ENCODE peak calls at places on chromosomes 13 and 19, in eight cellular contexts. J is fibroblast of villous mesenchyme; Z is IMR-90; L is breast epithelium; C is uterus; V is neural progenitor cell; I is thoracic aorta; D is effector memory CD4-positive, alpha-beta T cell. U is an unnamed sample.
A peak's percentile ranks its signal among the peaks of the same experiment; 100 is the strongest.

GRCh38 chr19:6032381-6032780 is 54.4 kb upstream of the RANBP3 start:
- DNase-seq in J (no peak), Z (no peak), L (no peak), C (peak; percentile 1), V (no peak), I (no peak), D (no peak), U (peak; percentile 11)

GRCh38 chr19:37999309-38000213 is 92.6 kb downstream of the SIPA1L3 start:
- DNase-seq in J (peak; percentile 97), Z (peak; percentile 98), L (no peak), C (no peak), V (no peak), I (no peak), D (no peak), U (no peak)

GRCh38 chr13:67042556-67042955 is 187.6 kb downstream of the PCDH9 start:
- DNase-seq in J (no peak), Z (no peak), L (no peak), C (no peak), V (no peak), I (no peak), D (no peak), U (no peak)

GRCh38 chr19:2160384-2160783 is 3.3 kb upstream of the DOT1L start:
- DNase-seq in J (no peak), Z (no peak), L (no peak), C (no peak), V (no peak), I (no peak), D (no peak), U (no peak)

GRCh38 chr13:28347456-28348371 is 147.2 kb downstream of the FLT1 start:
- DNase-seq in J (peak; percentile 56), Z (no peak), L (no peak), C (no peak), V (no peak), I (no peak), D (no peak), U (no peak)

GRCh38 chr19:33905473-33905936 is 108.8 kb downstream of the KCTD15 start:
- DNase-seq in J (no peak), Z (no peak), L (no peak), C (no peak), V (peak; percentile 50), I (no peak), D (no peak), U (no peak)

GRCh38 chr19:44839272-44839671 is 6.8 kb upstream of the NECTIN2 start:
- DNase-seq in J (no peak), Z (no peak), L (no peak), C (no peak), V (no peak), I (no peak), D (no peak), U (no peak)

GRCh38 chr13:44474122-44474910 is 100.7 kb downstream of the SERP2 start:
- DNase-seq in J (no peak), Z (peak; percentile 17), L (no peak), C (no peak), V (no peak), I (no peak), D (no peak), U (no peak)

GRCh38 chr13:95388420-95389079 is 87.3 kb upstream of the ABCC4 start:
- DNase-seq in J (no peak), Z (no peak), L (no peak), C (no peak), V (no peak), I (no peak), D (no peak), U (no peak)

GRCh38 chr19:39223703-39224279 is 19.7 kb upstream of the SYCN start:
- DNase-seq in J (peak; percentile 33), Z (peak; percentile 19), L (no peak), C (no peak), V (peak; percentile 84), I (no peak), D (no peak), U (no peak)

GRCh38 chr19:47418595-47419036 is 711 bp downstream of the MEIS3 start:
- DNase-seq in J (no peak), Z (no peak), L (no peak), C (no peak), V (no peak), I (no peak), D (no peak), U (no peak)

GRCh38 chr19:47417746-47418594 is 1.4 kb downstream of the MEIS3 start:
- DNase-seq in J (no peak), Z (peak; percentile 18), L (no peak), C (no peak), V (peak; percentile 12), I (no peak), D (no peak), U (no peak)

GRCh38 chr19:47419037-47419783 is at the start of gene MEIS3:
- DNase-seq in J (no peak), Z (no peak), L (no peak), C (peak; percentile 56), V (peak; percentile 74), I (no peak), D (no peak), U (no peak)

GRCh38 chr19:47421244-47421786 is 2.0 kb upstream of the MEIS3 start:
- DNase-seq in J (no peak), Z (no peak), L (no peak), C (no peak), V (no peak), I (no peak), D (no peak), U (no peak)

DNA sequence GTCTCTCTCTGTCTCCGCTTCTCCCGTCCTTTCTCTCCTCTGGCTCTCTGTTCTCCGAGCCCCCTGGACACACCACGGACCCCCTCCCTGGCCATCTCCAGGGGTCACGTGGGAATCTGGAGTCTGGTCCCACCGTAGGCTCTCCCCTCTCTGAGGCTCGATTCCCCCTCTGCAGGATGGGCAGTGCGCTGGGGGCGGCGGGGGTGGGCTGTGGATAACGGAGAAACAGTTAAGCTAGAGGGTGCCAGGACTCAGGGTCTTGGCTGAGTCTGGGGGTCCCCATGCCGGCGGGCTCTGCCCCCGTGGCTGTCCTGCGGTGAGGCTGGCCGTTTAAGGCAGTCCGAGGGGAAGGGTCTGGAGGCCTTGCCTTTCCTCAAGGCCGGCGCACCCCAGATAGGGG is 462 bp upstream of the MEIS3 start:
- DNase-seq in J (no peak), Z (no peak), L (no peak), C (no peak), V (peak; percentile 33), I (no peak), D (no peak), U (no peak)
- H3K4me3 ChIP-seq in J (no peak overlapping the region), Z (no peak overlapping the region), L (no peak overlapping the region), C (no peak overlapping the region), V (peak overlapping the region; percentile 57), I (no peak overlapping the region), D (no peak overlapping the region), U (no peak overlapping the region)

DNA sequence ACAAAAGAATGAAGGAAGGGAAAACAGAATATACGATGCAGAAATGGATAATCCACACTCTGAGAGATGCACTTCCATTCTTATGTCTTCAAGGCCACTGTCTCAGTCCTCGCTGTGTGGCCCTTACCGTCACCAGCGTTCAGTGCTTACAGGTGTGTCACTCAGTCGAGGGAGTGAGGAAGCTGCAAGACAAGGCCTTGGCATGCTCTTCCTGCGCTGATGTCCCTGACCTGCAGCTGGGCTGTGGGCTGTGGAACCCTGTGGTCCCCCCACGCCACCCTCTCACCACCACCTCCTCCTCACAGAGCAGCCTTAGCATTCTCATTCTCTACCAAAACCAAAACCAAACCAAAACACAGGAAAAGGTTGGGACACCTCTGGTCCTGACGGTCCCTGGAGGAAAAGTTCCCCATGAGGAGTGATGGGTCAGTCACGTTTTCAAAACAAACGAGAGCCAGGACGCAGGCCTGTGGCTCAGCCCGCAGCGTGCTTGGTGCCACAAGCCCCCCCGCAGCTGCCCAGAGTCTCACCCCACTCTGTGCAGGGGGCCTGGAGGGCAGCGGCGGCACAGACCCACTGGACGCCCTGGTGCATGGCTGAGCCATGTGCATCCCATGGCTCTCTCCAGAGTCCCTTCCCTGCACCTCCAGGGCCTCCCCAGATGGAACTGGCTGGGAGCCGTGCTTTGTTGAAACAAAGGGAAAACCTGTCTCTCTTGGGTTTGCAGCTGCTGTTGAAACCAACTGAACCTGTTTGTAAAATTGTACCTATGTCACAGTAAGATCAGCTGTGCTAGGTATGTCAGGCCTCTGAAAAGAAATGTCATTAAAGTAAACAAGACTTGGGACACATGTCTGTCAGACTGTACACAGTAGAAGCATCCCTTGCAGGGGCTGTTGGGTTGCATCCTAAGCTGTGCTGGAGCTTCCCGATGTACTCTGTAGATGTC is 48.3 kb upstream of the GPR183 start:
- DNase-seq in J (no peak), Z (no peak), L (no peak), C (no peak), V (no peak), I (no peak), D (no peak), U (no peak)
- H3K4me3 ChIP-seq in J (peak overlapping the region; percentile 22), Z (no peak overlapping the region), L (peak overlapping the region; percentile 55), C (no peak overlapping the region), V (no peak overlapping the region), I (peak overlapping the region; percentile 42), D (peak overlapping the region; percentile 30), U (no peak overlapping the region)

DNA sequence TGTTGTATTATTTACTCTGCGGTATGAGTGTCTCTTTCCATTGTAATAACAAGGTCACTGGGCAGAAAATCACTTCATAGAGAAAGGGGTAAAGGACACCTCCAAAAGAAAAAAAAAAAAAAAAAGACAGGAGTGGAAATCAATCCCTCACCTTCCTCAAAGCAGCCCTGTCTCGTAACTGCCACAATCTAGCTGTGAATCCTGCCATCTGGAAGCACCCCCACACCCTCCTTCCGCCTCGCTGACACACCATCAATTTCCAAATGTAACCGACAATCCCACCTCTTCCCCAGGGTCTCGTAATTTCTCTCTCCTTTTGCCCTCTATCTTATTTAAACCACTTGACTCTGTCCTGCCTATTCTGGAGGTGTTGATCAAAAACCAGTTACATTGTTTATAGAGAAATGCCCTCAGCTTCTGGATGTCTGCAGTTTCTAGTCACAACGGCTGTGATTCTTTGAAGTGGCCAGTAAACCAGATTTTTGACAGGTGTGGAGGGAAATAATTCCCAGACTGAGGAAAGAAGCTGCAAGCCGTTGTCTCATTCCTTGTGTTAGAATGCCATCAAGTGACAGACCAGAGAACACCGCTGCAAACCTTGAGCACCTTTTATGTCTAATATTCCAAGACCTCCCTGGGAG is 9.1 kb upstream of the POP4 start:
- DNase-seq in J (peak; percentile 19), Z (peak; percentile 40), L (no peak), C (no peak), V (peak; percentile 59), I (no peak), D (no peak), U (no peak)
- H3K4me3 ChIP-seq in J (no peak overlapping the region), Z (no peak overlapping the region), L (no peak overlapping the region), C (no peak overlapping the region), V (no peak overlapping the region), I (no peak overlapping the region), D (no peak overlapping the region), U (no peak overlapping the region)

GRCh38 chr19:953501-954271 is 27.9 kb downstream of the ARID3A start:
- DNase-seq in J (no peak), Z (no peak), L (no peak), C (no peak), V (peak; percentile 24), I (no peak), D (no peak), U (no peak)

GRCh38 chr19:954272-954671 is 28.4 kb downstream of the ARID3A start:
- DNase-seq in J (no peak), Z (no peak), L (no peak), C (no peak), V (no peak), I (no peak), D (no peak), U (no peak)

GRCh38 chr19:952049-952679 is 26.3 kb downstream of the ARID3A start:
- DNase-seq in J (no peak), Z (no peak), L (no peak), C (no peak), V (no peak), I (no peak), D (no peak), U (no peak)

GRCh38 chr19:954672-955494 is 29.0 kb downstream of the ARID3A start:
- DNase-seq in J (peak; percentile 41), Z (no peak), L (no peak), C (no peak), V (peak; percentile 63), I (no peak), D (no peak), U (no peak)

GRCh38 chr19:952680-953500 is 27.1 kb downstream of the ARID3A start:
- DNase-seq in J (peak; percentile 59), Z (no peak), L (no peak), C (no peak), V (no peak), I (no peak), D (no peak), U (no peak)
- H3K4me3 ChIP-seq in J (peak overlapping the region; percentile 41), Z (peak overlapping the region; percentile 18), L (peak overlapping the region; percentile 7), C (no peak overlapping the region), V (no peak overlapping the region), I (no peak overlapping the region), D (peak overlapping the region; percentile 22), U (no peak overlapping the region)

U was measured in vagina.